ENCODE peak calls at places on chromosomes 2 and 18, in seven cellular contexts. One of them, this sample, is unnamed.

GRCh38 chr18:13366541-13366940 is 148.0 kb downstream of the LDLRAD4 start:
- DNase-seq in A549: no peak
- DNase-seq in mammary epithelial cell: no peak
- DNase-seq in psoas muscle: no peak
- DNase-seq in lower lobe of right lung: no peak
- DNase-seq in foreskin fibroblast: no peak
- DNase-seq in HCT116: no peak
- DNase-seq in this sample: no peak

GRCh38 chr2:53513167-53513666 is 254.4 kb upstream of the CHAC2 start:
- DNase-seq in A549: no peak
- DNase-seq in mammary epithelial cell: no peak
- DNase-seq in psoas muscle: no peak
- DNase-seq in lower lobe of right lung: no peak
- DNase-seq in foreskin fibroblast: no peak
- DNase-seq in HCT116: no peak
- DNase-seq in this sample: no peak

GRCh38 chr2:240567872-240568677 is at the start of gene RNPEPL1:
- DNase-seq in A549: no peak
- DNase-seq in mammary epithelial cell: peak; percentile 47
- DNase-seq in psoas muscle: peak; percentile 59
- DNase-seq in lower lobe of right lung: peak; percentile 68
- DNase-seq in foreskin fibroblast: peak; percentile 71
- DNase-seq in HCT116: no peak
- DNase-seq in this sample: peak; percentile 55

GRCh38 chr2:36455011-36455410 is 99.4 kb downstream of the CRIM1 start:
- DNase-seq in A549: no peak
- DNase-seq in mammary epithelial cell: no peak
- DNase-seq in psoas muscle: no peak
- DNase-seq in lower lobe of right lung: no peak
- DNase-seq in foreskin fibroblast: peak; percentile 40
- DNase-seq in HCT116: no peak
- DNase-seq in this sample: no peak

GRCh38 chr2:75462714-75463113 is 98.0 kb downstream of the EVA1A start:
- DNase-seq in A549: no peak
- DNase-seq in mammary epithelial cell: no peak
- DNase-seq in psoas muscle: no peak
- DNase-seq in lower lobe of right lung: no peak
- DNase-seq in foreskin fibroblast: no peak
- DNase-seq in HCT116: no peak
- DNase-seq in this sample: no peak

GRCh38 chr2:159169187-159169586 is 117.3 kb downstream of the WDSUB1 start:
- DNase-seq in A549: no peak
- DNase-seq in mammary epithelial cell: no peak
- DNase-seq in psoas muscle: no peak
- DNase-seq in lower lobe of right lung: no peak
- DNase-seq in foreskin fibroblast: no peak
- DNase-seq in HCT116: no peak
- DNase-seq in this sample: no peak

GRCh38 chr2:29066271-29066860 is 8.0 kb downstream of the PCARE start:
- DNase-seq in A549: no peak
- DNase-seq in mammary epithelial cell: peak; percentile 68
- DNase-seq in psoas muscle: no peak
- DNase-seq in lower lobe of right lung: no peak
- DNase-seq in foreskin fibroblast: peak; percentile 66
- DNase-seq in HCT116: no peak
- DNase-seq in this sample: no peak

GRCh38 chr2:25491003-25491696 is 149.4 kb upstream of the DNMT3A start:
- DNase-seq in A549: peak; percentile 44
- DNase-seq in mammary epithelial cell: peak; percentile 39
- DNase-seq in psoas muscle: no peak
- DNase-seq in lower lobe of right lung: no peak
- DNase-seq in foreskin fibroblast: peak; percentile 28
- DNase-seq in HCT116: no peak
- DNase-seq in this sample: no peak

GRCh38 chr2:127406454-127406853 is 11.8 kb upstream of the PROC start:
- DNase-seq in A549: no peak
- DNase-seq in mammary epithelial cell: no peak
- DNase-seq in psoas muscle: no peak
- DNase-seq in lower lobe of right lung: no peak
- DNase-seq in foreskin fibroblast: peak; percentile 62
- DNase-seq in HCT116: no peak
- DNase-seq in this sample: no peak

GRCh38 chr18:59275406-59275949 is 2.2 kb upstream of the RAX start:
- DNase-seq in A549: no peak
- DNase-seq in mammary epithelial cell: no peak
- DNase-seq in psoas muscle: no peak
- DNase-seq in lower lobe of right lung: no peak
- DNase-seq in foreskin fibroblast: no peak
- DNase-seq in HCT116: no peak
- DNase-seq in this sample: no peak

GRCh38 chr2:109238580-109238979 is 109.6 kb downstream of the SH3RF3 start:
- DNase-seq in A549: no peak
- DNase-seq in mammary epithelial cell: peak; percentile 48
- DNase-seq in psoas muscle: peak; percentile 73
- DNase-seq in lower lobe of right lung: peak; percentile 89
- DNase-seq in foreskin fibroblast: peak; percentile 96
- DNase-seq in HCT116: no peak
- DNase-seq in this sample: no peak

GRCh38 chr2:109242222-109242653 is 113.2 kb downstream of the SH3RF3 start:
- DNase-seq in A549: no peak
- DNase-seq in mammary epithelial cell: no peak
- DNase-seq in psoas muscle: peak; percentile 46
- DNase-seq in lower lobe of right lung: no peak
- DNase-seq in foreskin fibroblast: no peak
- DNase-seq in HCT116: no peak
- DNase-seq in this sample: no peak

GRCh38 chr2:109242654-109243331 is 113.8 kb downstream of the SH3RF3 start:
- DNase-seq in A549: no peak
- DNase-seq in mammary epithelial cell: peak; percentile 6
- DNase-seq in psoas muscle: peak; percentile 49
- DNase-seq in lower lobe of right lung: no peak
- DNase-seq in foreskin fibroblast: peak; percentile 94
- DNase-seq in HCT116: no peak
- DNase-seq in this sample: no peak

GRCh38 chr2:109237792-109238191 is 108.8 kb downstream of the SH3RF3 start:
- DNase-seq in A549: no peak
- DNase-seq in mammary epithelial cell: no peak
- DNase-seq in psoas muscle: no peak
- DNase-seq in lower lobe of right lung: no peak
- DNase-seq in foreskin fibroblast: peak; percentile 69
- DNase-seq in HCT116: no peak
- DNase-seq in this sample: no peak

DNA sequence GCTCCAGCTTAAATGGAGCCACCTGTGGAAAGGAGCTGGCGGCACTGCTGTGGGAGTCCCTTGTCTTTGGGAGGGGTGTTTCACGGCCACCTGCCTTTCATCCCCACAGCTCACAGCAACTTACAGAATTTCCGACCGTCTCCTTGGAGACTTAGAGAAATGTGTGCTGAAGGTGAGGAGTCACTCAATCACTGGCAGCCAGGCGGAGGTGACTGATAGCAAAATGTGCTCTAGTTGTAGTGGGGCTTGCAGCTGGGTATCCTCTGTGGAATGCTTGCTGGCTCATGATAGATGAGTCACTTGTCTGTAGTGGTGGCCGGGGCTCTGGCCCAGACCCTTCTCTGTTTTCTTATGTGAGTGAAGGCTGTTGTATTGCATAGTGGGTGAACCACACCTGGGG is 110.7 kb downstream of the SH3RF3 start:
- DNase-seq in A549: no peak
- DNase-seq in mammary epithelial cell: no peak
- DNase-seq in psoas muscle: no peak
- DNase-seq in lower lobe of right lung: no peak
- DNase-seq in foreskin fibroblast: peak; percentile 69
- DNase-seq in HCT116: no peak
- DNase-seq in this sample: no peak
- H3K4me3 ChIP-seq in A549: no peak overlapping the region
- H3K4me3 ChIP-seq in mammary epithelial cell: no peak overlapping the region
- H3K4me3 ChIP-seq in psoas muscle: no peak overlapping the region
- H3K4me3 ChIP-seq in lower lobe of right lung: no peak overlapping the region
- H3K4me3 ChIP-seq in foreskin fibroblast: no peak overlapping the region
- H3K4me3 ChIP-seq in HCT116: no peak overlapping the region
- H3K4me3 ChIP-seq in this sample: no peak overlapping the region

DNA sequence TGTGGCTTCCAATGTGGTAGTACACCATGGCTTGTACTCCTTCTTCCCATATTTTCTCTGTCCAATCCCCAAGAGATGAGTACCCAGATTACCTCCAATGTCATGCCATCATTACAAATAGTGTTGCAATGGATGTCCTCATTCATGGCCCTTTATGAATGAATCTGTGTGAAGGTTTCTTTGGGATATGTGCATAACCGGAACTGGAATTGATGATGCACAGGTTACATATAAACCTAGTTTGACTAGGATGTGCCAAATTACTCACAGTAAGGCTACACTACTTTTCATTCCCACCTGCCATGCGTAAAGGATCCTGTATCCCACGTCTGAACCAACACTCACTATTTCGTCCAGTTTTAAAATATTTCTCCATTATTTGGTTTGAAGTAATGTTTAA is 173.9 kb upstream of the CXCR4 start:
- DNase-seq in A549: no peak
- DNase-seq in mammary epithelial cell: no peak
- DNase-seq in psoas muscle: no peak
- DNase-seq in lower lobe of right lung: no peak
- DNase-seq in foreskin fibroblast: no peak
- DNase-seq in HCT116: no peak
- DNase-seq in this sample: no peak
- H3K4me3 ChIP-seq in A549: no peak overlapping the region
- H3K4me3 ChIP-seq in mammary epithelial cell: no peak overlapping the region
- H3K4me3 ChIP-seq in psoas muscle: no peak overlapping the region
- H3K4me3 ChIP-seq in lower lobe of right lung: no peak overlapping the region
- H3K4me3 ChIP-seq in foreskin fibroblast: no peak overlapping the region
- H3K4me3 ChIP-seq in HCT116: no peak overlapping the region
- H3K4me3 ChIP-seq in this sample: no peak overlapping the region

GRCh38 chr2:186592137-186592875 is 2.5 kb downstream of the ITGAV start:
- DNase-seq in A549: no peak
- DNase-seq in mammary epithelial cell: no peak
- DNase-seq in psoas muscle: no peak
- DNase-seq in lower lobe of right lung: no peak
- DNase-seq in foreskin fibroblast: peak; percentile 13
- DNase-seq in HCT116: no peak
- DNase-seq in this sample: no peak
- H3K4me3 ChIP-seq in A549: peak overlapping the region; percentile 95
- H3K4me3 ChIP-seq in mammary epithelial cell: peak overlapping the region; percentile 89
- H3K4me3 ChIP-seq in psoas muscle: peak overlapping the region; percentile 69
- H3K4me3 ChIP-seq in lower lobe of right lung: peak overlapping the region; percentile 84
- H3K4me3 ChIP-seq in foreskin fibroblast: peak overlapping the region; percentile 91
- H3K4me3 ChIP-seq in HCT116: no peak overlapping the region
- H3K4me3 ChIP-seq in this sample: peak overlapping the region; percentile 84

DNA sequence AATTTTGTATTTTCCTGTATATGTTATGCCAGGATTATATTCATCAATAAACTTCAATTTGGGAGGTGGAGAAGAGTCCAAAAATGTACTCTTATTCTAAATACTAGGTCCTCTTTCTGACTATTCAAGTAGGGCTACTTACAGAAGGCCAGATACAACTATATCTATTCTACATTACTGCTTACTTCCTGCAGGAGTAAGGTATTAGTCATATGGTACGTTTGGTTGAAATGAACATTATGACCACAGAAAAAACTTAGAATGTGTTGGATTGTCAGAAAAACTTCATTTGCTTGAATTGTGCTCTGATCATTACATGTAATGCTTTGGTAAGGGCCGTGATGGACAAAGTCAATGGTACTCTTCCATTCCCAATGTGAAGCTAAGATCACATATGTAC is 35.0 kb downstream of the STAT4 start:
- DNase-seq in A549: no peak
- DNase-seq in mammary epithelial cell: no peak
- DNase-seq in psoas muscle: no peak
- DNase-seq in lower lobe of right lung: no peak
- DNase-seq in foreskin fibroblast: peak; percentile 7
- DNase-seq in HCT116: no peak
- DNase-seq in this sample: no peak
- H3K4me3 ChIP-seq in A549: no peak overlapping the region
- H3K4me3 ChIP-seq in mammary epithelial cell: no peak overlapping the region
- H3K4me3 ChIP-seq in psoas muscle: no peak overlapping the region
- H3K4me3 ChIP-seq in lower lobe of right lung: no peak overlapping the region
- H3K4me3 ChIP-seq in foreskin fibroblast: no peak overlapping the region
- H3K4me3 ChIP-seq in HCT116: no peak overlapping the region
- H3K4me3 ChIP-seq in this sample: no peak overlapping the region